ENCODE peak calls at places on chromosomes 7 and 10, in four cellular contexts. S is heart right ventricle, Z is right cardiac atrium, P is K562. K is an unnamed sample.
A peak's percentile ranks its signal among the peaks of the same experiment; 100 is the strongest.

GRCh38 chr10:70982443-70982842 is 94.1 kb upstream of the PCBD1 start:
- DNase-seq in S (no peak), Z (no peak), P (no peak), K (no peak)

GRCh38 chr7:39353615-39354376 is 212.4 kb upstream of the YAE1 start:
- DNase-seq in S (peak; percentile 19), Z (peak; percentile 76), P (no peak), K (peak; percentile 18)

GRCh38 chr10:118965096-118965495 is 64.4 kb upstream of the NANOS1 start:
- DNase-seq in S (no peak), Z (no peak), P (no peak), K (no peak)

GRCh38 chr10:46050956-46051355 is 4.9 kb upstream of the MSMB start:
- DNase-seq in S (no peak), Z (no peak), P (no peak), K (no peak)

GRCh38 chr7:127751062-127751722 is 99.2 kb downstream of the SND1 start:
- DNase-seq in S (no peak), Z (no peak), P (no peak), K (no peak)

GRCh38 chr10:91909178-91909677 is at the start of gene FGFBP3:
- DNase-seq in S (no peak), Z (peak; percentile 50), P (peak; percentile 42), K (no peak)

GRCh38 chr10:51800725-51801455 is 101.5 kb upstream of the CSTF2T start:
- DNase-seq in S (no peak), Z (no peak), P (no peak), K (no peak)

GRCh38 chr7:151099486-151100211 is 13.4 kb downstream of the AGAP3 start:
- DNase-seq in S (no peak), Z (peak; percentile 38), P (peak; percentile 38), K (no peak)

GRCh38 chr7:114765331-114766125 is 156.4 kb upstream of the MDFIC start:
- DNase-seq in S (no peak), Z (no peak), P (no peak), K (no peak)

GRCh38 chr10:98673156-98673765 is 226.5 kb upstream of the HPS1 start:
- DNase-seq in S (no peak), Z (no peak), P (no peak), K (no peak)

GRCh38 chr10:119521443-119522204 is 20.9 kb downstream of the RGS10 start:
- DNase-seq in S (no peak), Z (no peak), P (no peak), K (no peak)

GRCh38 chr10:14571866-14572507 is 202.7 kb downstream of the FAM107B start:
- DNase-seq in S (no peak), Z (no peak), P (no peak), K (no peak)

GRCh38 chr10:125362966-125363365 is 202.6 kb upstream of the CTBP2 start:
- DNase-seq in S (no peak), Z (no peak), P (no peak), K (no peak)

GRCh38 chr10:32985781-32986350 is 27.8 kb upstream of the ITGB1 start:
- DNase-seq in S (no peak), Z (no peak), P (no peak), K (no peak)

GRCh38 chr7:80859272-80859970 is 59.4 kb downstream of the SEMA3C start:
- DNase-seq in S (no peak), Z (peak; percentile 72), P (no peak), K (peak; percentile 21)

GRCh38 chr10:34494012-34494411 is 321.1 kb downstream of the PARD3 start:
- DNase-seq in S (no peak), Z (no peak), P (no peak), K (no peak)

GRCh38 chr10:61902448-61903183 is 1.1 kb downstream of the ARID5B start:
- DNase-seq in S (no peak), Z (peak; percentile 47), P (peak; percentile 40), K (peak; percentile 18)

GRCh38 chr7:32500922-32501341 is 5.6 kb downstream of the AVL9 start:
- DNase-seq in S (no peak), Z (no peak), P (no peak), K (no peak)

GRCh38 chr7:108650487-108650886 is 80.8 kb downstream of the DNAJB9 start:
- DNase-seq in S (no peak), Z (no peak), P (no peak), K (no peak)

GRCh38 chr10:131257027-131257426 is 54.5 kb downstream of the TCERG1L start:
- DNase-seq in S (no peak), Z (no peak), P (no peak), K (no peak)

GRCh38 chr10:16611037-16611436 is 89.4 kb upstream of the C1QL3 start:
- DNase-seq in S (peak; percentile 37), Z (peak; percentile 75), P (no peak), K (peak; percentile 52)

GRCh38 chr10:114271779-114272167 is 32.7 kb downstream of the VWA2 start:
- DNase-seq in S (no peak), Z (peak; percentile 64), P (no peak), K (no peak)

GRCh38 chr10:73485320-73485719 is 10.5 kb downstream of the PPP3CB start:
- DNase-seq in S (no peak), Z (no peak), P (no peak), K (no peak)

GRCh38 chr10:95260909-95261552 is 29.8 kb downstream of the PDLIM1 start:
- DNase-seq in S (no peak), Z (no peak), P (no peak), K (no peak)

GRCh38 chr7:45120-46090 is 147.0 kb upstream of the FAM20C start:
- DNase-seq in S (no peak), Z (peak; percentile 6), P (no peak), K (no peak)

GRCh38 chr7:138720286-138720685 is 19.1 kb upstream of the SVOPL start:
- DNase-seq in S (no peak), Z (no peak), P (no peak), K (no peak)

GRCh38 chr10:50431791-50432190 is 180.5 kb upstream of the ASAH2 start:
- DNase-seq in S (no peak), Z (no peak), P (no peak), K (no peak)

GRCh38 chr10:33241351-33241750 is 93.1 kb downstream of the NRP1 start:
- DNase-seq in S (no peak), Z (no peak), P (no peak), K (no peak)

GRCh38 chr7:29406366-29406765 is 157.3 kb upstream of the PRR15 start:
- DNase-seq in S (no peak), Z (no peak), P (no peak), K (no peak)

GRCh38 chr7:149770728-149771127 is 2.7 kb downstream of the ZNF467 start:
- DNase-seq in S (no peak), Z (peak; percentile 21), P (no peak), K (no peak)

GRCh38 chr7:149772236-149772820 is 1.1 kb downstream of the ZNF467 start:
- DNase-seq in S (peak; percentile 73), Z (no peak), P (peak; percentile 87), K (no peak)

GRCh38 chr7:149771199-149771636 is 2.2 kb downstream of the ZNF467 start:
- DNase-seq in S (no peak), Z (no peak), P (no peak), K (peak; percentile 34)

GRCh38 chr7:149772821-149773425 is 465 bp downstream of the ZNF467 start:
- DNase-seq in S (no peak), Z (peak; percentile 74), P (peak; percentile 82), K (no peak)

DNA sequence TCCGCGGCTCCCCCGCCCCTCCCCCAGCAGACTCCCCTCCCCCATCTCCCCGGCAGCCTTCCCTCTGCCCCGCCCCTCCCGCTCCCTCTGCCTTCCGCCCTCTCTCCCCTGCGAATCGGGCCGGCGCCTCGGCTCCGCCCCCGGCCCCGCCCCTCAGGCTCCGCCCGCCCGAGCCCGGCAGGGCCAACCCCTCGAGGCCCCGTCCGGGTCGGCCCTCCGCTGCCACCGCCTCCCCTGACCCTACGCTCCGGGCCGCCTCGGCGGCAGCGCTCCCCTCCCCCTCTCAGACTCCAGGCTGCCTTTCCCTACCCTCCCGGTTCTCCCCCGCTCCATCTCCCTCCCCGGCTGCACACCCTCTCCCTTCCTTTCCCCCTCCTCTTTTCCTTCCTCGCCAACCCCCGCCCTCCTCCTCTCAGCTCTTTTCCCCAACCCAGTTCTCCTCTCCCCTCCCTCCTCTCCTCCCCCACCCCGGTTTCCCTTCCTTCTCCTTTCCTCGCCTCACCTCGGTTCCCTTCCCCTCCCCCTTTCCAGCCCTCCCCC is 1.6 kb downstream of the ZNF467 start:
- DNase-seq in S (peak; percentile 93), Z (peak; percentile 97), P (peak; percentile 98), K (peak; percentile 92)
- H3K27me3 ChIP-seq in S (peaks cover 3% of the 10 kb centered on the region), Z (no peaks in the 10 kb centered on the region), P (no peaks in the 10 kb centered on the region), K (peaks cover 10% of the 10 kb centered on the region)

DNA sequence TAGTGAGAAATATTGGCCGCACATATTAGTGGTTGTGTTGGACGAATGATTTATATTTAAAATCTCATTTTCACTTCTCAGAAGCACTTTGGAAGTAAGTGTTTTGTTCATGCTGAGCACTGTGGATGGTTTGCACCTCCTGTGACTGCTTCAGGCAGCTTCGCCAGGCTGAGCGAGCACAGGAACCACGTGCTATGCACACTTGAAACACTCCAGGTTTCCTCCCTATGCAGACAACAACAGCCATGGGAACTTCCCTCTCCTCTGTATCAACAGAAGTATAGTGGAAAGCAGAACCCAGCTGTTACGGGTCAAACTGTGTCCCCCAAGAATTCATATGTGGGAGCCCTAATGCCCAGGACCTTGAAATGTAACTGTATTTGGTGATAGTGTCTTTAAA is 67.3 kb upstream of the WDR11 start:
- DNase-seq in S (no peak), Z (no peak), P (no peak), K (no peak)
- H3K4me3 ChIP-seq in S (no peak overlapping the region), Z (no peak overlapping the region), P (no peak overlapping the region), K (no peak overlapping the region)

DNA sequence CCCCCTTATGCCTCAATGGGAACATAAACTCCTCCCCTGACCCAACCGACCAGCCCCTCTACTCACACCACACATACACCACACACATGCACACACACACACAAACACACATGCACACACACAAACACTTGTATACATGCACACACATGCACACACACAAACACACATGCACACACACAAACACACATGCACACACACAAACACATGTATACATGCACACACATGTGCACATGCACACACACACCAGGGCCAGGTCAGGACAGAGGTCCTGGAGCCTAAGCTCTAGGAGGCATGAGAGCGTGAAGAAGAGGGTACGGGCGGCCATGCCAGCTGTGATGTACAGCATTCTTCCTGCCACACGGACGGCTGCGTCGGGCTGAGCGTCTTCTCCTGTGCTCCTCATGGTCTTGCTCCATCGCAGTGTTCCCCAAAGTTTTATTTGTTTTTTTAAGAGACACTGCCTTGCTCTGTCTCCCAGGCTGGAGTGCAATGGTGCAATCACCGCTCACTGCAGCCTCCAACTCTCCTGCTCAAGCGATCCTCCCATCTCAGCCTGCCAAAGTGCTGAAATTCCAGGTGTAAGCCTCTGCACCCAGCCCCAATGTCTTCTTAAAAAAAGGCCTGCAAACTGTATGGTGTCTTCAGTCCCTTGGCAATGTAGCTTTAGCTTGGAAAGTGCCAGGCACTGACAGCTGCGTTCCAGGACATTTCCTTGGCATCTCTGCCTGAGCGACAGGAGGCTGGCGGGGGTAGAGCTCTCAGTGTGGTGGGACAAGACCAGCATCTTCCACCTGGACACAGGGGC is 38.8 kb upstream of the INPP5A start:
- DNase-seq in S (no peak), Z (peak; percentile 19), P (no peak), K (no peak)
- H3K27me3 ChIP-seq in S (no peaks in the 10 kb centered on the region), Z (no peaks in the 10 kb centered on the region), P (peaks cover 70% of the 10 kb centered on the region), K (no peaks in the 10 kb centered on the region)

DNA sequence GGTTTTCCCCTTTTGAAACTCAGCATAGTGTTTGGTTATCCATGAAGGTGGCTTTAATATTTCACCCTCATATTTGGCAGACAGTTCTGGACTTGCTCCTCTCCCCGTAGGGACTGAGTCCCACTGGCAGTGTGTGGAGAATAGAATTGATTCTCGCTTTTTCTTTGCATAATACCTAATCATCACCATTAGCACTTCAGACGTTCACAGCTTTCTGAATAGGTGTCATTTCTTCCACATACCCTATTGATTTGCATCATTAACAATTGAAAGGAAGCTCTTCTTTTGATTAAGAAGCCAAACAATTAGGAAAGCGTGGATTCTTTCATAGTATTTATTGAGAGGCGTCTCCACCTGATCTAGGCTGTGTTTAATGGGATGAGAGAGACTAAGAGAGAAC is 250.1 kb upstream of the C7orf33 start:
- DNase-seq in S (no peak), Z (no peak), P (no peak), K (no peak)
- H3K4me3 ChIP-seq in S (no peak overlapping the region), Z (no peak overlapping the region), P (no peak overlapping the region), K (no peak overlapping the region)

GRCh38 chr7:155404976-155405375 is 53.0 kb upstream of the EN2 start:
- DNase-seq in S (no peak), Z (peak; percentile 48), P (no peak), K (no peak)
- H3K27me3 ChIP-seq in S (peaks cover 64% of the 10 kb centered on the region), Z (no peaks in the 10 kb centered on the region), P (peaks cover 75% of the 10 kb centered on the region), K (peaks cover 81% of the 10 kb centered on the region)

K was measured in left ventricle myocardium inferior.